ENCODE peak calls at places on chromosomes 13 and 19, in eight cellular contexts. E is Caco-2; C is neuronal stem cell; Q is mucosa of descending colon; H is cardiac muscle cell; P is CD4-positive, alpha-beta memory T cell; F is body of pancreas; N is PC-3. B is an unnamed sample. For H3K4me1, the result is how much of the 10 kb centered on the place peaks cover.

GRCh38 chr19:20315543-20315942 is 148.5 kb downstream of the ZNF486 start:
- DNase-seq in E (no peak), C (no peak), Q (no peak), H (no peak), P (no peak), F (no peak), N (no peak), B (no peak)

GRCh38 chr13:100347941-100348340 is 240.6 kb downstream of the GGACT start:
- DNase-seq in E (no peak), C (no peak), Q (no peak), H (no peak), P (no peak), F (no peak), N (peak), B (no peak)

GRCh38 chr13:28137556-28137955 is 789 bp upstream of the PAN3 start:
- DNase-seq in E (no peak), C (no peak), Q (no peak), H (no peak), P (no peak), F (peak), N (peak), B (no peak)

GRCh38 chr13:46556380-46556779 is 3.4 kb downstream of the LRCH1 start:
- DNase-seq in E (no peak), C (no peak), Q (no peak), H (no peak), P (no peak), F (no peak), N (no peak), B (no peak)

GRCh38 chr19:44847144-44848035 is 1.3 kb downstream of the NECTIN2 start:
- DNase-seq in E (peak), C (peak), Q (peak), H (peak), P (no peak), F (peak), N (peak), B (peak)

GRCh38 chr13:79936368-79937136 is 404.4 kb downstream of the SPRY2 start:
- DNase-seq in E (no peak), C (no peak), Q (no peak), H (no peak), P (no peak), F (peak), N (peak), B (no peak)

GRCh38 chr13:58906329-58907007 is 1257.3 kb downstream of the DIAPH3 start:
- DNase-seq in E (no peak), C (no peak), Q (no peak), H (no peak), P (no peak), F (no peak), N (no peak), B (no peak)

GRCh38 chr13:35630551-35631275 is 154.2 kb upstream of the MAB21L1 start:
- DNase-seq in E (peak), C (peak), Q (no peak), H (peak), P (no peak), F (peak), N (peak), B (no peak)

GRCh38 chr13:102400619-102401125 is 1.2 kb downstream of the FGF14 start:
- DNase-seq in E (no peak), C (no peak), Q (peak), H (no peak), P (no peak), F (peak), N (no peak), B (peak)

GRCh38 chr19:42531313-42531712 is 3.0 kb upstream of the CEACAM1 start:
- DNase-seq in E (no peak), C (no peak), Q (peak), H (no peak), P (no peak), F (no peak), N (peak), B (no peak)

GRCh38 chr13:67023088-67023893 is 206.8 kb downstream of the PCDH9 start:
- DNase-seq in E (no peak), C (peak), Q (no peak), H (no peak), P (no peak), F (peak), N (peak), B (no peak)

GRCh38 chr13:101049166-101049850 is 367.0 kb downstream of the NALCN start:
- DNase-seq in E (no peak), C (no peak), Q (no peak), H (no peak), P (no peak), F (no peak), N (peak), B (no peak)

GRCh38 chr13:50684366-50684765 is 159.1 kb downstream of the DLEU7 start:
- DNase-seq in E (no peak), C (no peak), Q (no peak), H (no peak), P (no peak), F (peak), N (no peak), B (no peak)

GRCh38 chr19:7618366-7618765 is 11.0 kb downstream of the XAB2 start:
- DNase-seq in E (no peak), C (no peak), Q (peak), H (no peak), P (no peak), F (peak), N (peak), B (no peak)

GRCh38 chr13:44259045-44260042 is 114.3 kb upstream of the SERP2 start:
- DNase-seq in E (no peak), C (no peak), Q (no peak), H (no peak), P (peak), F (peak), N (peak), B (peak)

GRCh38 chr13:73335938-73336337 is 277.1 kb downstream of the KLF5 start:
- DNase-seq in E (no peak), C (no peak), Q (no peak), H (no peak), P (no peak), F (no peak), N (no peak), B (no peak)

GRCh38 chr19:35555301-35556005 is 8.0 kb downstream of the ATP4A start:
- DNase-seq in E (peak), C (peak), Q (no peak), H (peak), P (no peak), F (no peak), N (peak), B (no peak)

GRCh38 chr13:42926555-42926954 is 65.5 kb downstream of the EPSTI1 start:
- DNase-seq in E (no peak), C (no peak), Q (no peak), H (no peak), P (no peak), F (no peak), N (no peak), B (no peak)

GRCh38 chr13:27965343-27965739 is 3.8 kb downstream of the CDX2 start:
- DNase-seq in E (peak), C (no peak), Q (no peak), H (no peak), P (no peak), F (no peak), N (no peak), B (no peak)

GRCh38 chr13:99312493-99312883 is 5.3 kb upstream of the GPR183 start:
- DNase-seq in E (no peak), C (no peak), Q (peak), H (no peak), P (no peak), F (peak), N (no peak), B (peak)

GRCh38 chr13:100675660-100676129 is 1.1 kb upstream of the TMTC4 start:
- DNase-seq in E (no peak), C (no peak), Q (no peak), H (no peak), P (peak), F (no peak), N (no peak), B (no peak)

GRCh38 chr13:52002361-52002760 is 8.9 kb downstream of the ATP7B start:
- DNase-seq in E (no peak), C (no peak), Q (no peak), H (no peak), P (no peak), F (no peak), N (no peak), B (no peak)

GRCh38 chr13:75787249-75787940 is 151.3 kb downstream of the LMO7 start:
- DNase-seq in E (no peak), C (no peak), Q (no peak), H (no peak), P (no peak), F (no peak), N (no peak), B (no peak)
- H3K4me1 ChIP-seq in E (half or more), C (under half), Q (under half), H (under half), P (under half), F (under half), N (under half), B (under half)

GRCh38 chr13:75410207-75410606 is 71.8 kb downstream of the TBC1D4 start:
- DNase-seq in E (no peak), C (no peak), Q (no peak), H (no peak), P (no peak), F (no peak), N (no peak), B (no peak)
- H3K4me3 ChIP-seq in E (no peak), C (no peak), Q (no peak), H (no peak), P (no peak), F (no peak), N (no peak), B (no peak)

DNA sequence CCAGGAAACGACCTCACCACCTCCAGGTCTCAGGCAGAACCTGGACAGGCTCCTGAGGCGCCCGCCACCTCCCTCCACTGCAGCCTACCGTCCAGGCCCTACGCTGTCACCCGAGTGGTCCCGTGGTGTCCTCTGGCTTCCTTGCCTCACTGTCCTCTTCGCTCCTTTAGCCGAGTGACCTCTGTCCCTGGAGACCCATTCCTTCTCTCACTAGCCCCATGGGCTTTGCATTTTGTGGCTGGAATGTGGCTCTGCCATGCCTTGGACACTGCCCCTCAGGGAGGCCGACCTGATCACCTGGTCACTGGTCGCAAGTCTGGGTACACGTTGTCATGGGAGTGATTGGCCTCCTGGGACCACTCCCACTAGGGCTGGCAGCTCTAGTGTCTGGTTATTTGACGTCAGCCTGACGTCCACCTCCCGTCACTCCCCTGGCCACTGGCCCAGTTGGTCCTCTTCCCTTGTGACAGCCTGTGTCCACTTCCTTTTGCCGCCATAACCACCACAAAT is 17.9 kb downstream of the SLC25A42 start:
- DNase-seq in E (no peak), C (no peak), Q (no peak), H (no peak), P (no peak), F (no peak), N (no peak), B (no peak)
- H3K4me1 ChIP-seq in E (under half), C (under half), Q (under half), H (under half), P (under half), F (under half), N (under half), B (under half)

DNA sequence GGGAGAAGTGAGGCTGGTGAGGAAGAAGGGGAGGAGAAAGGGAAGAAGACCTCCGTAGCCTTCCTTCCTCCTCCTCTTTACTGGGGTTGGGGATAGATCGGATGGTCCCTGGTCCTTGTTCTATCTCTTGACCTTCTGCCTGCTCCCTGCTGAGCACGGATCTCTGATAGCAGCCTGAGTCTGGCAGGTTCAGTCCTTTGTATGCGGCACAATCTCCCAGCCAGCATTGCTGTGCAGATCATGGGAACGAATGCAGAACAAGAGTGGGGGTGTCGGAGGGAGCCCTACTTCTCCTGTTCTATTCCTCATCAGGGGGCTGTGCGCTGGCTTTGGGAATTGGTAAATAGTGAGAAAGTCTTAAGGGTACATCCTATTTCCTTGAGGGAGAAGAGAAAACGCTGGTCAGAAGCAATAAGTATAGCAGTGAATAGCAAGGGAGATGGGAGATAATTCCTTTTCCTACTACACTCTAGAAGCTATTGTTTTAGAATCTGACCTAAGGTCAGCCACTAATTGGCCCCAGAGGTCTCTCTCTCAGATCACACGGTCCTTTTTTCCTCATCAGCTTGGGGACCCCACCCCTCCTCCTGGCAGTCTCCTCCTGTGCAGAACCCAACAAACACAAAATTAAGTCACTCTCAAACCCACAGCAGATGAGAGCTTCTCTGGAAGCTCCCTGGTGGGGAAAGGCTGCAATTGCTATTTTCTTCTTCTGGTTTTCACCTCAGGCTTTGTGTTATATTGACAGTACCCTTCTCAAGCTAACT is 41.0 kb downstream of the KL start:
- DNase-seq in E (peak), C (peak), Q (no peak), H (no peak), P (no peak), F (no peak), N (peak), B (no peak)
- H3K4me3 ChIP-seq in E (no peak), C (no peak), Q (no peak), H (no peak), P (no peak), F (no peak), N (no peak), B (no peak)

GRCh38 chr13:111534646-111535461 is 214.4 kb downstream of the TEX29 start:
- DNase-seq in E (no peak), C (peak), Q (no peak), H (peak), P (no peak), F (no peak), N (no peak), B (no peak)

GRCh38 chr13:111530137-111530536 is 209.7 kb downstream of the TEX29 start:
- DNase-seq in E (no peak), C (no peak), Q (no peak), H (no peak), P (no peak), F (no peak), N (no peak), B (no peak)

GRCh38 chr13:111531505-111531904 is 211.1 kb downstream of the TEX29 start:
- DNase-seq in E (no peak), C (no peak), Q (no peak), H (peak), P (no peak), F (peak), N (peak), B (no peak)

GRCh38 chr13:111533900-111534645 is 213.6 kb downstream of the TEX29 start:
- DNase-seq in E (no peak), C (no peak), Q (no peak), H (no peak), P (no peak), F (no peak), N (no peak), B (no peak)

DNA sequence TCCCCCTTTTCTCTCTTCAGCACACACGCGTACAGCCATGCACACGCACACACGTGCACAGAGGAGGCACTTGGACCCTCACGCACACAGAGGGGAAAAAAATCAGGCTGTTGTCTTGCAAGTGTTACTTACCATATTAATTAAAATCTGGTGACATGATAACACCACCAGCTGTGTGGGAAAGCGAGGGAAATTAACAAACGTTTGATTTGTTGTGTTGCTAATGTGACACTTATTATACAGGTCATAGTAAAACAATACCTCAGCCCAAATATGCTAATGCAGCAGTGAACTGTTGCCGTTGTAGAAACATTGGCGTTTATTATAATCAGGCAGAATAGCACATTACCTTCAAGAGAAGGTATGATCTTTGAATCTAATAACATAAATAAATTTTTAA is 211.7 kb downstream of the TEX29 start:
- DNase-seq in E (no peak), C (no peak), Q (no peak), H (no peak), P (no peak), F (no peak), N (no peak), B (no peak)
- H3K4me1 ChIP-seq in E (under half), C (under half), Q (under half), H (under half), P (under half), F (under half), N (under half), B (under half)

GRCh38 chr19:17718467-17718987 is 753 bp upstream of the MAP1S start:
- DNase-seq in E (no peak), C (no peak), Q (no peak), H (no peak), P (no peak), F (no peak), N (peak), B (no peak)
- H3K4me3 ChIP-seq in E (no peak), C (peak), Q (no peak), H (peak), P (no peak), F (no peak), N (peak), B (no peak)

DNA sequence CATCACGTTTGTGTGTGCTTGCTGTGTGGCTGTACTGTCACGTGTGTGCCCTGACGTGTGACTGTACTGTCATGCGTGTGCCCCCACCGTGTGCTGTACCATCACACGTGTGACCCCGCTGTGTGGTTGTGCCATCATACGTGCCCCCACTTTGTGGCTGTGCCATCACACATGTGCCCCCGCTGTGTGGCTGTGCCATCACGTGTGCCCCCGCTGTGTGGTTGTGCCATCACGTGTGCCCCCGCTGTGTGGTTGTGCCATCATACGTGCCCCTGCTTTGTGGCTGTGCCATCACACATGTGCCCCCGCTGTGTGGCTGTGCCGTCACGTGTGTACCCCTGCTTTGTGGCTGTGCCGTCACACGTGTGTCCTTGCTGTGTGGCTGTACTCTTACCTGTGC is 25.7 kb downstream of the TFDP1 start:
- DNase-seq in E (no peak), C (no peak), Q (no peak), H (no peak), P (no peak), F (no peak), N (no peak), B (no peak)
- H3K4me1 ChIP-seq in E (under half), C (under half), Q (under half), H (under half), P (under half), F (under half), N (under half), B (under half)

B was measured in lower lobe of right lung.